ENCODE peak calls at places on chromosomes 12 and 14, in nine cellular contexts. C, I, O, L, F, Q, D, P and H are unnamed samples. For H3K4me1 and H3K9me3, the result is how much of the 10 kb centered on the place peaks cover.

GRCh38 chr12:6869049-6870021 is 2.0 kb downstream of the TPI1 start:
- DNase-seq in C (peak), I (peak), O (peak), L (peak), F (peak), Q (peak), D (peak), P (peak), H (peak)

GRCh38 chr14:103547455-103547940 is 15.0 kb downstream of the BAG5 start:
- DNase-seq in C (no peak), I (no peak), O (peak), L (peak), F (no peak), Q (no peak), D (no peak), P (no peak), H (no peak)

GRCh38 chr14:100288382-100289185 is 17.7 kb downstream of the SLC25A29 start:
- DNase-seq in C (peak), I (no peak), O (no peak), L (no peak), F (no peak), Q (no peak), D (no peak), P (no peak), H (no peak)

GRCh38 chr14:90458536-90458935 is 61.7 kb downstream of the CALM1 start:
- DNase-seq in C (no peak), I (no peak), O (no peak), L (no peak), F (no peak), Q (no peak), D (no peak), P (no peak), H (no peak)

GRCh38 chr14:70935135-70935534 is 27.9 kb downstream of the PCNX1 start:
- DNase-seq in C (no peak), I (no peak), O (no peak), L (no peak), F (no peak), Q (no peak), D (no peak), P (no peak), H (no peak)

GRCh38 chr12:6059221-6059620 is 65.2 kb downstream of the VWF start:
- DNase-seq in C (no peak), I (peak), O (no peak), L (no peak), F (no peak), Q (no peak), D (no peak), P (no peak), H (no peak)

GRCh38 chr12:118188690-118189371 is 52.9 kb downstream of the PEBP1 start:
- DNase-seq in C (peak), I (peak), O (no peak), L (no peak), F (peak), Q (no peak), D (no peak), P (peak), H (no peak)

GRCh38 chr14:71339650-71340415 is 432.6 kb downstream of the PCNX1 start:
- DNase-seq in C (no peak), I (no peak), O (no peak), L (no peak), F (no peak), Q (no peak), D (no peak), P (no peak), H (no peak)

GRCh38 chr12:118059645-118060275 is 1.2 kb downstream of the WSB2 start:
- DNase-seq in C (peak), I (no peak), O (no peak), L (no peak), F (no peak), Q (no peak), D (no peak), P (no peak), H (no peak)

GRCh38 chr12:3770891-3771290 is 18.0 kb upstream of the CRACR2A start:
- DNase-seq in C (peak), I (no peak), O (no peak), L (no peak), F (peak), Q (no peak), D (no peak), P (no peak), H (no peak)

GRCh38 chr14:52348796-52349195 is 34.7 kb downstream of the PTGER2 start:
- DNase-seq in C (peak), I (no peak), O (no peak), L (no peak), F (peak), Q (no peak), D (no peak), P (no peak), H (no peak)

GRCh38 chr14:67241416-67242362 is at the start of gene PALS1:
- DNase-seq in C (peak), I (no peak), O (no peak), L (no peak), F (peak), Q (no peak), D (peak), P (no peak), H (peak)

GRCh38 chr14:91094772-91095171 is 19.1 kb upstream of the DGLUCY start:
- DNase-seq in C (no peak), I (no peak), O (no peak), L (no peak), F (no peak), Q (no peak), D (no peak), P (no peak), H (no peak)

GRCh38 chr14:61812347-61813100 is 50.3 kb downstream of the SNAPC1 start:
- DNase-seq in C (peak), I (peak), O (no peak), L (no peak), F (peak), Q (no peak), D (no peak), P (no peak), H (peak)

GRCh38 chr12:48084066-48084465 is 21.8 kb downstream of the SENP1 start:
- DNase-seq in C (peak), I (no peak), O (no peak), L (no peak), F (peak), Q (no peak), D (no peak), P (no peak), H (no peak)

GRCh38 chr14:23347406-23348296 is 5.0 kb downstream of the SLC22A17 start:
- DNase-seq in C (no peak), I (peak), O (no peak), L (no peak), F (no peak), Q (no peak), D (no peak), P (no peak), H (no peak)

GRCh38 chr14:85090681-85091080 is 439.3 kb upstream of the FLRT2 start:
- DNase-seq in C (peak), I (no peak), O (no peak), L (no peak), F (no peak), Q (no peak), D (no peak), P (no peak), H (no peak)

DNA sequence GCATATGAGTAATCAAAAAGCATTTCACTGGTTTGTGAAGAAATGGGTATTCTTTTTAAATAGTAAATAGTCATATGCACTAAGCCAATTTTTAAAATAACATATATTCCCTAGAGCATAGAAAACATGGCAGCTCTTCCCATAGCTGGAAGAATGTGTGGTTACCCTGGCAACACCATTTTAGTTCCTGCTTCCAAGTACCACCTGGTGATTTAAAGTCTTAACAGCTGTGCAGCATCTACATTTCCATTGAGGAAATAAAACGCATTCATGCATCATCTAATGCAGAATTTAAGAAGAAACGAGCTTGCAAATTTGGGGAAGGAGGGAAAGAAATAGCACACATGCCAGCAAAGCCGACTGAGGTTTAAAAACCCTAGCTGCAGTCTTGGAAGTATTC is 22.7 kb upstream of the SLC38A2 start:
- DNase-seq in C (no peak), I (no peak), O (no peak), L (no peak), F (no peak), Q (no peak), D (no peak), P (no peak), H (no peak)
- H3K4me1 ChIP-seq in C (under half), I (under half), O (under half), L (under half), F (under half), Q (under half), D (under half), P (under half), H (under half)

DNA sequence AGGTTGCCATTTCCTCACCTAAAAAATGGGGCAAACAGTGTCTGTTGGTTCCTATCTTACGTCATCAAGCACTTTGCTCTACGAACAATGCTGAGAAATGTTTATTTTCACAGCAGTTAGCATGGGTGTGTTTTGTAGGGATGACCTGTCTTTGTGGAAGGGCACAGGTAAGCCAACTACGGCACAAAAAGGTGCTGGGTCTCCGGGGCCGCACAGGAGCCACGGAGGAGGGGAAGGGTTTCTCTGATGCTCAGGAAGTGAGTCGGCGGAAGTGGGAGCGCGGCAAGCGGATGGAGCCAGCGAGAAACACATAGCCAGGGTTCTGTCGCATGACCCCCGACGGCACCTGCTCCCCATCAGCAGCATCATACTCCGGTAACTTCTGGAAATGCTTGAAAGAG is 65.6 kb upstream of the TCL1B start:
- DNase-seq in C (no peak), I (no peak), O (no peak), L (no peak), F (no peak), Q (no peak), D (no peak), P (no peak), H (no peak)
- H3K4me3 ChIP-seq in C (no peak), I (no peak), O (peak), L (no peak), F (no peak), Q (no peak), D (no peak), P (no peak), H (no peak)

DNA sequence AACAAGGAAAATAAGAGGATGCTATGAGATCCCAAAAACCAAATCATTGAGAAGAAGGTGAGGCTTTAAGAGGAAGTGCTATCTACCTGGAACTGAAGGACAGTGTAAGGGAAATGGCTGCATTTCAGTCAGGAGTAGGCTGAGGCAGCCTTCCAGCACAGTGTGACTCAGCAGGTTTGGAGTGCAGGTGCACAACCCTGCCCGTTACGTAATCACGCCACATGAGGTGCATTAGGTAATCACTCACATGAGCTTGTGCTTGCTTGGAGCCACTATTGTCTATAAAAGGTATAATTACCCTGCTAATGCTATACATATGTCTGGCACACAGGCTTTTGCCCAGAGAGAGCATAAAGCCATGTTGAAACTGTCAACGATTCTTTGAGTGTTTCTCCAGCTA is 74.9 kb downstream of the DIO2 start:
- DNase-seq in C (no peak), I (no peak), O (no peak), L (no peak), F (no peak), Q (no peak), D (no peak), P (no peak), H (no peak)
- H3K9me3 ChIP-seq in C (under half), I (under half), O (under half), L (under half), F (under half), Q (under half), D (under half), P (under half), H (under half)

DNA sequence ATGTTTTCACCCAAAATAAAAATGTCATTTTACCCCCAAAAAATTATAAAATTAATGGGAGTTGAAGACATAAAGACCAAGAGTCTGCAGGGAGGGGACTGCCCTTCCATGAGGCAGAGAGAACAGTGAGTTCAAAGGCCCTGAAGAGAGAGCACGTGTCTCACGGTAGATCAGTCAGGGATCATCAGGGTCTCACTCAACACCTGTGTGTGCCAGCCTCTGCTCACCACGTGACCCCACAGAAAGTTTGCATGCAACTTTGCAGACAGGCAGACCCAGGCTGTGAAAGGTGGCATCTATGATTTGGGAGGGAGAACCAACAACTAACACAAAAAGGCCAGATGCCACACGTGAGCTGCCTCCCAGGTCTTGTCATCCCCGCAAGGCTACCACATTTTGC is 33.1 kb downstream of the CLMN start:
- DNase-seq in C (no peak), I (no peak), O (no peak), L (no peak), F (no peak), Q (no peak), D (no peak), P (no peak), H (no peak)
- H3K4me1 ChIP-seq in C (under half), I (under half), O (under half), L (under half), F (under half), Q (under half), D (under half), P (under half), H (under half)

DNA sequence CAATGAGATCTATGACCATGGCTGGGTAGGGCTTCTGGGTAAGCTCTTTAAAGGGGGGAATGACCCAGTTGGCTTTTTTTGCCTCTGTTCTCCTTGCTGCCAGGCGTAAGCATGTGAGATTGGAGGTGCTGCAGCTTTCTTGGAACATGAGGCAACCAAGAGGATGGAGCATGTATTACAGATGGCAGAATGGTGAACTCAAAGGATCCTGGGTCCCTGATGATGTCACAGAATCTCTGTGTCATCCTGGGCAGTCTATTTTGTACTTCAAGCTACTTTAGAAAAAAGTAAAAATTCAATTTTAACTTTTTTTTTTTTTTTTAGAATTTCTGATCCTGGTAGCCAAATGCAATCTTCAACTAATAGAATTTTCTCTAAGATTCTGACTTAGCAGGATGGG is 8.0 kb downstream of the KRT82 start:
- DNase-seq in C (peak), I (no peak), O (no peak), L (no peak), F (peak), Q (no peak), D (no peak), P (no peak), H (no peak)
- H3K4me3 ChIP-seq in C (no peak), I (no peak), O (no peak), L (no peak), F (no peak), Q (no peak), D (no peak), P (no peak), H (no peak)

DNA sequence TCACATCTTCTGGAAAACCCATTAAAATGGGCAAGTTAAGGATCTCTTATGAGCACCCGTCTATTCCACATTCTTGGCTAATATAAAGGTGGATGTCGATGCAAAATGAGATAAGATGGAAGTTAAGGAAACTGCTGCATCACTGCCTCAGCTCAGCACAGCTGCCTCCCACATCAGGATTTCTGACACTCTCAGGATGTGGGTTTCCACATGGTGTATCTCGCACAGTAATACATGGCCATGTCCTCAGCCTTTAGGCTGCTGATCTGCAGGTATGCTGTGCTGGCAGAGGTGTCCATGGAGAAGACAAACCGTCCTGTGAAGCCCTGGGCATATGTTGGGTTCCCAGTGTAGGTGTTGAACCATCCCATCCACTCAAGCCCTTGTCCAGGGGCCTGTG is 1348.0 kb downstream of the TMEM121 start:
- DNase-seq in C (no peak), I (no peak), O (no peak), L (no peak), F (no peak), Q (no peak), D (no peak), P (no peak), H (no peak)
- H3K9me3 ChIP-seq in C (under half), I (under half), O (under half), L (under half), F (under half), Q (under half), D (under half), P (under half), H (under half)

DNA sequence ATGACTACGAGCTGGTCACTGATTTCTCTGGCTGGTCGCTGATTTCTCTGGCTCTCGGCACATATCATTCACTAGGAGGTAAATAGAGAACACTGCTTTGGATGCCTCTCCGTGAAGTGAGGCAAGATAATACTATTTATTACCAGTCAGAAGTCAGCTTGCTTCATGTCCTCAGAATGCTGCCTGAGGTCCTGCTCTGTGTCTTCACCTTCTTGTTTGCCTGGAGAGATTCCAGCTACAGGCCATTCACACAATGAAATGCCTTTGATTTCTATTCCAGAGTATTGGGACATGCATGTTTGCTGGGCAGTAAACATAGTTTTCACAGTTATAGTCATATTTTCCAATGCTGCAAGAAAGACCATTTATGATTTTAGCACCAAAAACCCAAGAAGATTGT is 106.7 kb downstream of the AEBP2 start:
- DNase-seq in C (peak), I (no peak), O (no peak), L (peak), F (peak), Q (no peak), D (no peak), P (peak), H (no peak)
- H3K4me1 ChIP-seq in C (under half), I (under half), O (under half), L (under half), F (under half), Q (under half), D (under half), P (under half), H (under half)